ENCODE peak calls at places on chromosomes 5 and 9, in four cellular contexts. S is transverse colon, C is GM13976, K is tibial artery. W is an unnamed sample.

GRCh38 chr9:132708769-132709168 is 38.5 kb downstream of the GTF3C4 start:
- DNase-seq in C (no peak), S (no peak), K (no peak), W (no peak)

GRCh38 chr5:180870669-180871068 is 9.6 kb upstream of the ZFP62 start:
- DNase-seq in C (no peak), K (no peak), S (no peak), W (no peak)

GRCh38 chr9:78369644-78370219 is 72.8 kb downstream of the PSAT1 start:
- DNase-seq in K (no peak), C (peak), S (peak), W (peak)

GRCh38 chr5:102591650-102592049 is 92.8 kb upstream of the SLCO6A1 start:
- DNase-seq in K (no peak), S (no peak), C (no peak), W (no peak)

GRCh38 chr9:19306568-19306967 is 73.5 kb downstream of the RPS6 start:
- DNase-seq in S (no peak), K (no peak), C (no peak), W (no peak)

GRCh38 chr9:16275795-16276624 is 594.5 kb downstream of the BNC2 start:
- DNase-seq in S (no peak), C (no peak), K (peak), W (no peak)

GRCh38 chr5:117999939-118000549 is 988.3 kb downstream of the DTWD2 start:
- DNase-seq in S (no peak), K (no peak), C (no peak), W (no peak)

GRCh38 chr5:19853616-19854240 is 134.3 kb downstream of the CDH18 start:
- DNase-seq in S (no peak), K (no peak), C (no peak), W (no peak)

GRCh38 chr9:16985559-16986348 is 115.3 kb upstream of the BNC2 start:
- DNase-seq in C (no peak), K (peak), S (peak), W (peak)

GRCh38 chr5:16544607-16545374 is 72.0 kb downstream of the RETREG1 start:
- DNase-seq in K (no peak), S (no peak), C (no peak), W (no peak)

GRCh38 chr5:68757813-68758212 is 336.0 kb upstream of the SLC30A5 start:
- DNase-seq in S (peak), C (no peak), K (no peak), W (no peak)

GRCh38 chr5:40429258-40430111 is 250.2 kb upstream of the PTGER4 start:
- DNase-seq in S (no peak), C (no peak), K (no peak), W (no peak)

GRCh38 chr5:103271570-103272289 is 13.2 kb downstream of the MACIR start:
- DNase-seq in S (no peak), K (no peak), C (no peak), W (no peak)

GRCh38 chr5:88660947-88661869 is 221.8 kb downstream of the MEF2C start:
- DNase-seq in K (peak), S (peak), C (peak), W (no peak)

GRCh38 chr5:16570121-16570815 is 46.5 kb downstream of the RETREG1 start:
- DNase-seq in C (no peak), K (no peak), S (no peak), W (no peak)

GRCh38 chr5:107951322-107951721 is 280.6 kb upstream of the EFNA5 start:
- DNase-seq in C (no peak), S (no peak), K (no peak), W (no peak)

GRCh38 chr5:179276838-179277395 is 68.3 kb downstream of the ADAMTS2 start:
- DNase-seq in S (no peak), C (no peak), K (no peak), W (no peak)

GRCh38 chr5:4514067-4514648 is 626.0 kb upstream of the ADAMTS16 start:
- DNase-seq in S (no peak), K (no peak), C (no peak), W (no peak)

GRCh38 chr5:4513381-4513780 is 626.7 kb upstream of the ADAMTS16 start:
- DNase-seq in S (no peak), K (no peak), C (no peak), W (no peak)

GRCh38 chr5:4511996-4512656 is 628.0 kb upstream of the ADAMTS16 start:
- DNase-seq in C (no peak), K (no peak), S (no peak), W (no peak)
- TF ChIP-seq CTCF in C (no peak), K (no peak), S (no peak), W (no peak)

GRCh38 chr5:77518304-77518703 is 26.2 kb upstream of the WDR41 start:
- DNase-seq in S (no peak), K (no peak), C (no peak), W (no peak)
- TF ChIP-seq CTCF in S (peak), K (no peak), C (no peak), W (no peak)

GRCh38 chr9:36136277-36136893 is at the start of gene GLIPR2:
- DNase-seq in C (peak), K (peak), S (peak), W (no peak)
- TF ChIP-seq CTCF in C (no peak), K (peak), S (peak), W (no peak)

GRCh38 chr5:149453618-149454415 is 74.7 kb upstream of the IL17B start:
- DNase-seq in S (no peak), C (no peak), K (no peak), W (no peak)
- TF ChIP-seq CTCF in S (no peak), C (no peak), K (no peak), W (no peak)

GRCh38 chr5:115599924-115600323 is 2.4 kb downstream of the TICAM2 start:
- DNase-seq in K (no peak), S (no peak), C (no peak), W (no peak)

GRCh38 chr5:115599502-115599901 is 2.8 kb downstream of the TICAM2 start:
- DNase-seq in C (peak), K (no peak), S (no peak), W (no peak)

GRCh38 chr5:115600771-115601170 is 1.5 kb downstream of the TICAM2 start:
- DNase-seq in S (no peak), K (no peak), C (no peak), W (no peak)

GRCh38 chr5:115602585-115603125 is 376 bp upstream of the TICAM2 start:
- DNase-seq in K (no peak), S (no peak), C (peak), W (no peak)

DNA sequence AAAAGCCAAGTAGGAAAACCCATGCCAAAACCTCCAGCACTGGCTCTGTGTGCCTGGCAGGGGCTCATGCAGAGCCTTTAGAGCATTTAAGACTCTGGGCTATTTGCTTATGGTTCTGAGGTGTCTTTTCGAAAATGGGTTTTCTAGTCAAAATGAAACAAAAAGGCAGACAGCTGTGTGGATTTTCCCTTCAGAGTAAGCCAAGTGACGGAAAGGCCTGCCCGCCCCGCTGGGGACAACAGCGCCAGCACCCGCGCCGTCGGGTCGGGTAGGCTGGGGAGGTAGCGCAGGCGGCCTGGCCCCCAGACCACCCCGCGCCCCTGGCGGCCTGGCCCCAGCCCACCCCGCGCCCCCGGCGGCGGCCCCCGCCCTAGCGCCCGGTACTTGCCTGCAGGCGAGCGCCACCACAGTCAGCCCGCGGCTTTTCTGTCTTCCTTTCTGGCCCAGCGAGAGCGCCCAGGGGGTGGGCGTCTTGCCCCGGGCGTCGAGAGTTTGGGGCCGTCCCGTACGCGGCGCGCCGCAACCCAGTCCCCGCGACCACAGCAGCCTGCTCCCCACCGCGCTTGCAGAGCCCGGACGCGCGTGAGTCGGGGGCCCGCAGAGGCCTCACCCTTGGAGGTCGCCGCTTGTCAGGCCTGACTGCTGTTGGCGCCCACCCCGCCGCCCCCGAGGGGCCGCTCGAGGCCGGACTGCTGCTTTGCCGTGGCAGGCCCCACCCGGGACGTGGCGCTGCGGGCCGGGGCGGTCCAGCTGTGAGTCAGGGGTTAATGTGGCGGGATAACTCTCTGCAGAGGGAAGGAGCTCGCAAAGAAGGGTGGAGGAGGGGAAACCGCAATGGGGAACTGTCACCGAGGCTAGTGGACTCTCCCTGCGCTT is at the start of gene TICAM2:
- DNase-seq in C (peak), S (peak), K (peak), W (peak)
- TF ChIP-seq CTCF in C (peak), S (peak), K (peak), W (peak)

DNA sequence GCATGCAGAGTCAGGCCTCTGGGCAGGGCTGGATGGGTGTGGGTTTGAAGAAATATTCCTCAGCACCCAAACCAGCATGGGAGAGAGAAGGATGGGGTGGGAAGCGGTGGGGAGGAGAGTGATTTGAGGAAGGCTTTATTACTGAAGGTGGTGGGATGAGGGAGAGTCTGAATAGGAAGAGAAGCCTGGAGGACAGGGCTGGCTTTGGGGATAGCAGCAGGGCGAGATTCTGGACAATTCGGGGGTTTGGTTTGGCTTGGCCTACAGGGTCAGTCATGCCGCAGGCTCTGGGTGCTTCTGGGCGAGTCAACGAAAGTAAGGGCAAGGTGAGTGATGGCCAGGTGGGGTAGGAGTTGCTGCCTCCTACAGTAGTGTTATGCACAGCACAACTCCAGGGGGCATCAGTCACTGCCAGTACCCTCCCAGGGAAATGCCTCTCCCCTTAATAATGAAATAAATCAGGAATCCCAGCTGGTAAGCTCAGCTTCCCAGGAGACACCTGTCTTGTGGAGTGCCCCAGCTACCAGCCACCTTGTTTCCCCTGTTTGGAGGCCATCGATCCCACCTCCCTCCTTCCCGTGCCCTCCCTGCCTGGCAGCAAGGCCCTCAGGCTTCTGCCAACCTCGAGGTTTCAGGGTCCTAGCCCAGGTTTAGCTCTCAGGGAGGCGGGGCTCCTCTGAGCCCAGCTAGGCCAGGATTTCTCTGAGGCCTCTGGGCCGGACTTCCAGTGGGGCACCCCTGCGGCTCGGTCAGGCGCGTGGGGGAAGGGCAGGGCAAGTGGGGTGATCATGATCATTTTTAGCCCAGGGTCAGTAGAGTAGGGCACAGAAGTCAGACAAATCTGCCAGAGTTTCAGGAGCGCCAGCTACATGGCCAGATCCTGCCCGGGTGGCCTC is 741 bp upstream of the NKX2-5 start:
- DNase-seq in C (no peak), S (no peak), K (no peak), W (no peak)
- TF ChIP-seq CTCF in C (no peak), S (no peak), K (no peak), W (no peak)

DNA sequence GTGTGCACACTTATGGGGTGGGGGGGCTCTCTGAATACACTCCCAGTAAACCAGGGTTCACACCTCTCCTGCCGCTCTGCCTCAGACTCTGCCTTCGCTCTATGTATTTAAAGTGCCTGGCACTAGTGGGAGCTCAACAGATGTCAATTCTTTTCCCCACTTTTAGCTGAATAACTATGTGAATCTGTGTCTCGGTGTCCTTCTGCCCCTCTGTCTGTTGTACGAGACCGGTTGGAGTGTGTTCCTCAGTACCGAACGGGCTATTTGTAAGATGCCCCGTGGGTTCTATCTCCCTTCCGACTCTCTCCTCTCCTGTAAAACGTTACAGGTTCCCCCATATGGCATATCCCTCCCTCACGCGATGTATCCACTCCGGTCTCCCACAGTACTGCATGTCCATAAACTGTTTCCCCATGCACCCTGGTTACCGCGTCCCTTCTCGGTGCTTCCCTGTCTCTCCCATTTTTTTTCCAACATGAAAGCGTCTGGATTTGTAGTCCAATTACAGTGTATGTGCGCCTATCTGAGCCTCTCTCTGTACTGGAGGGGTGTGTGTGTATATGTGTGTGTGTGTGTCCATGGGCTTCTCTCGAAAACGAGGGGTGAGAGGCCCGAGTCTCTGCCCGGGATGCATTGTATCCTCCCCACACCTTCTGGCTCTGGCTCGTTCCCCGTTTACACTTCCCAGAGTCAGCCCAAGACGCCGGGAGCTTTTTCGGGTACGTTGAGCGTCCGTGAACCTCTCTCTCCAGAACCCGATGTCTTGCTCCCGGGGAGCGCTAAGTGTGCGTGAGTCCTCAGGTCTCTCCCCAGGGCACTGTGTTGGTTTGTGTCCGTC is 1.5 kb downstream of the ELL2 start:
- DNase-seq in C (no peak), S (peak), K (no peak), W (no peak)
- TF ChIP-seq CTCF in C (no peak), S (peak), K (no peak), W (no peak)

GRCh38 chr9:89677696-89678393 is 73.0 kb downstream of the GADD45G start:
- DNase-seq in K (no peak), S (no peak), C (no peak), W (no peak)

GRCh38 chr9:89678394-89679005 is 73.7 kb downstream of the GADD45G start:
- DNase-seq in C (no peak), S (no peak), K (no peak), W (no peak)

GRCh38 chr9:89676281-89676680 is 71.5 kb downstream of the GADD45G start:
- DNase-seq in K (no peak), C (no peak), S (peak), W (no peak)

GRCh38 chr9:89675403-89675771 is 70.6 kb downstream of the GADD45G start:
- DNase-seq in C (no peak), K (no peak), S (no peak), W (no peak)

DNA sequence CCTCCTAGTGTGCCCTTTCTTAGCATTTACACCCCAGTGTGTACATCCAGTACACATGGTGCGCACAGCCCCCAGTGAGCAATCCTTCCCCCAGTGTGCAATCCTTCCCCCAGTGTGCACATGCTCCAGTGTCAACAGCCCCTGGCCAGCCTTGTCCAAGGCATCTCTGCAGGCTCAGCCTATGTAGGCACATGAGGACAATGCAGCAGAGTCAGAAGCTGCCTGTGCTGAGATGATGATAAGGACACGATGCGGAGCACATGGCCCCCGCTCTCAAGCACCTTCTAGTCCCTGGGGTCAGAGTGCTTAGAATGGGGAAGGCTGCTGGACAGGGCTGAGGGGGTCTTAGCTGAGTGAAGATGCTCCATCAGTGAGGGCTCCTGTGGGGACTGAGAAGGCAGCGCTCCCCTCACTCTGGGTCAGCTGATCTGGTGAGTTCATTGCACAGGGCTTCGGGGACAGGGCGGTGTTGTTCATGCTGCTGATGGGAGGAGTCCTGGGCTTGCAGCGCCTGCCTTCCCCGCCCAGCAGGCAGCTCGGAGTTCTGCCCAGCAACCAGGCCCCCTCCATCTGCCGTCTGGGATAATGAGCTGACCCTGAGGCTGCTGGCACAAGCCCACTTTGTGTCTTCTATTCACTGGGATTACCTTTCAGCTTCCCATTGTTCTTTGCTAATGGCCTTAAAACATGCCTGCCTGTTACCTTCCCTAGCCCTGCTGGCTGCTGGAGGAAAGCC is 70.0 kb downstream of the GADD45G start:
- DNase-seq in S (peak), K (no peak), C (no peak), W (no peak)
- TF ChIP-seq CTCF in S (no peak), K (no peak), C (no peak), W (no peak)

DNA sequence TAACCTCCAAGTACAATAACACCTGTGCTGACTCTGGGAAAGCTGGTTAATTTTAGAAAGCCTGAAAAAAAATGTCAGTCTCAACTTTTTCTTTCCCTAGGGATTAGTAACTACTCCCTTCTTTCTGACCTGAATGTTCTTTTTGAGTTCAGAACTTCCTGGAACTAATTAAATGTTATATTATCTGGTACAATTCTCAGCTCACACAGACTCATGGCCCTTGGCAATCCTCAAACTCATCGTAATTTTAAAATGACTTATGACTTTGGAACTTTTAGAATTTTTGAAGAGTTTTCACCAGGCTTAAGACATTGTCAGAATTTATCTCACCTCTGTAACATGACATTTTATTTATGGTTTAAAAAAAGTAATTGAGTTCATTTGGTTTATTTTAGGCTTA is 315.0 kb downstream of the FER start:
- DNase-seq in C (no peak), K (no peak), S (no peak), W (no peak)
- TF ChIP-seq CTCF in C (no peak), K (no peak), S (no peak), W (no peak)

DNA sequence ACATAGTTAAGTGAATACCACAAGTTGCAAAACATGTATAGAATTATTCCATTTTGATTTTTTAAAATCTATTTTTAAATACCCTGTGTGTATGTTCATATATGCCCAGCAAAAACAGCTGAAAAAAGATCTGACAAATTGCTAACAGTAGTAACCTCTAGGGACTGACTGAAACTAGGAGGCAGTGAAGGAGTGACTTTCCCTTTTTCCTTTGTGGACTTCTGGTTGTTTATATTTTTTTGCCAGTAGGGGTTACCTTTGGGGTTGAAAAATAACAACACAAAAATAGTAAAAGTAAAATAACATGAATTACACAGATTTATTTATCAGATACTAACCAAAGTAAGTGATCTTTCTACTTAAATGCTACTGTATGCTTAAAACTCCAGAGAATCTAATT is 2.9 kb downstream of the MEGF9 start:
- DNase-seq in K (no peak), S (no peak), C (no peak), W (no peak)
- TF ChIP-seq CTCF in K (no peak), S (no peak), C (no peak), W (no peak)